ENCODE peak calls at places on chromosomes 7 and 10, in seven cellular contexts. H is GM06990, I is astrocyte of the cerebellum, X is PC-3, M is cardiac fibroblast, G is retinal pigment epithelial cell, E is neural progenitor cell. T is an unnamed sample.

GRCh38 chr7:30938435-30939316 is 25.1 kb upstream of the GHRHR start:
- DNase-seq in H (peak), I (peak), X (peak), M (peak), G (no peak), E (peak), T (peak)

GRCh38 chr7:151286148-151286547 is 37.7 kb upstream of the SMARCD3 start:
- DNase-seq in H (no peak), I (no peak), X (no peak), M (no peak), G (no peak), E (no peak), T (no peak)

GRCh38 chr10:31693499-31693898 is 235.1 kb downstream of the ARHGAP12 start:
- DNase-seq in H (no peak), I (no peak), X (no peak), M (no peak), G (no peak), E (no peak), T (no peak)

GRCh38 chr7:97015787-97016391 is 8.7 kb downstream of the DLX5 start:
- DNase-seq in H (no peak), I (no peak), X (peak), M (no peak), G (no peak), E (no peak), T (no peak)

GRCh38 chr10:27413387-27413786 is 90.7 kb upstream of the RAB18 start:
- DNase-seq in H (no peak), I (no peak), X (no peak), M (no peak), G (no peak), E (no peak), T (no peak)

GRCh38 chr10:25504306-25504705 is 329.5 kb downstream of the GPR158 start:
- DNase-seq in H (no peak), I (no peak), X (no peak), M (no peak), G (no peak), E (no peak), T (no peak)

GRCh38 chr10:131242007-131242406 is 69.5 kb downstream of the TCERG1L start:
- DNase-seq in H (no peak), I (no peak), X (peak), M (no peak), G (no peak), E (peak), T (peak)

GRCh38 chr7:146736446-146737190 is 620.0 kb downstream of the CNTNAP2 start:
- DNase-seq in H (no peak), I (no peak), X (peak), M (peak), G (no peak), E (no peak), T (peak)

GRCh38 chr10:106567629-106568028 is 596.9 kb downstream of the SORCS1 start:
- DNase-seq in H (no peak), I (no peak), X (no peak), M (no peak), G (no peak), E (no peak), T (no peak)

GRCh38 chr7:112995091-112995824 is 91.4 kb downstream of the GPR85 start:
- DNase-seq in H (no peak), I (peak), X (peak), M (peak), G (peak), E (no peak), T (peak)

GRCh38 chr10:129892571-129893045 is 71.5 kb downstream of the EBF3 start:
- DNase-seq in H (no peak), I (no peak), X (no peak), M (peak), G (no peak), E (no peak), T (no peak)

GRCh38 chr10:90313548-90314325 is 544.1 kb downstream of the HTR7 start:
- DNase-seq in H (no peak), I (no peak), X (peak), M (no peak), G (peak), E (no peak), T (no peak)

GRCh38 chr10:92691042-92691590 is 1.4 kb downstream of the HHEX start:
- DNase-seq in H (peak), I (no peak), X (no peak), M (no peak), G (no peak), E (peak), T (peak)

GRCh38 chr7:145915679-145916078 is 200.9 kb upstream of the CNTNAP2 start:
- DNase-seq in H (no peak), I (no peak), X (no peak), M (no peak), G (no peak), E (no peak), T (no peak)

GRCh38 chr7:151756076-151756731 is 120.7 kb downstream of the PRKAG2 start:
- DNase-seq in H (no peak), I (no peak), X (peak), M (peak), G (no peak), E (no peak), T (no peak)

GRCh38 chr7:129771201-129771927 is 159.8 kb downstream of the NRF1 start:
- DNase-seq in H (no peak), I (no peak), X (no peak), M (no peak), G (no peak), E (no peak), T (peak)

GRCh38 chr10:67602268-67602950 is 93.6 kb downstream of the CTNNA3 start:
- DNase-seq in H (no peak), I (peak), X (peak), M (peak), G (peak), E (no peak), T (no peak)

GRCh38 chr7:45241339-45242109 is 83.9 kb downstream of the RAMP3 start:
- DNase-seq in H (no peak), I (no peak), X (peak), M (no peak), G (no peak), E (no peak), T (no peak)

GRCh38 chr10:69362471-69362954 is 54.2 kb downstream of the TACR2 start:
- DNase-seq in H (no peak), I (no peak), X (peak), M (peak), G (peak), E (no peak), T (no peak)

GRCh38 chr10:80382989-80383388 is 25.4 kb upstream of the PRXL2A start:
- DNase-seq in H (no peak), I (no peak), X (no peak), M (peak), G (no peak), E (peak), T (peak)

GRCh38 chr7:75729851-75730274 is 8.9 kb downstream of the HIP1 start:
- DNase-seq in H (no peak), I (no peak), X (no peak), M (no peak), G (no peak), E (no peak), T (peak)

GRCh38 chr10:5293691-5294550 is 70.8 kb upstream of the UCN3 start:
- DNase-seq in H (peak), I (no peak), X (peak), M (peak), G (no peak), E (peak), T (peak)

GRCh38 chr10:63707254-63707910 is 186.2 kb downstream of the REEP3 start:
- DNase-seq in H (peak), I (peak), X (peak), M (peak), G (peak), E (no peak), T (no peak)

GRCh38 chr7:13778967-13779366 is 210.5 kb downstream of the ETV1 start:
- DNase-seq in H (no peak), I (no peak), X (peak), M (peak), G (no peak), E (no peak), T (no peak)

GRCh38 chr7:128415217-128415785 is 5.5 kb upstream of the IMPDH1 start:
- DNase-seq in H (no peak), I (no peak), X (no peak), M (no peak), G (no peak), E (no peak), T (no peak)

GRCh38 chr10:42963302-42963701 is 113.6 kb upstream of the RET start:
- DNase-seq in H (no peak), I (no peak), X (no peak), M (no peak), G (no peak), E (no peak), T (no peak)

GRCh38 chr7:128359939-128360338 is 1.6 kb downstream of the PRRT4 start:
- DNase-seq in H (no peak), I (no peak), X (no peak), M (no peak), G (no peak), E (no peak), T (no peak)

GRCh38 chr10:103548581-103549348 is 55.3 kb downstream of the NEURL1 start:
- DNase-seq in H (no peak), I (no peak), X (no peak), M (no peak), G (no peak), E (no peak), T (no peak)

GRCh38 chr7:27175626-27176342 is 1.7 kb upstream of the HOXA10 start:
- DNase-seq in H (no peak), I (no peak), X (no peak), M (no peak), G (no peak), E (no peak), T (peak)

GRCh38 chr10:72276421-72277339 is 3.0 kb downstream of the DDIT4 start:
- DNase-seq in H (no peak), I (no peak), X (no peak), M (peak), G (no peak), E (no peak), T (no peak)

GRCh38 chr10:30812018-30812851 is 182.7 kb upstream of the LYZL2 start:
- DNase-seq in H (no peak), I (peak), X (no peak), M (peak), G (peak), E (no peak), T (no peak)

GRCh38 chr7:100886936-100887185 is 2.7 kb downstream of the UFSP1 start:
- DNase-seq in H (no peak), I (no peak), X (no peak), M (no peak), G (no peak), E (no peak), T (no peak)

GRCh38 chr10:30435068-30435422 is 1.1 kb downstream of the MAP3K8 start:
- DNase-seq in H (no peak), I (no peak), X (no peak), M (peak), G (no peak), E (peak), T (peak)

GRCh38 chr7:135755351-135755753 is 6.7 kb upstream of the FAM180A start:
- DNase-seq in H (no peak), I (no peak), X (no peak), M (no peak), G (no peak), E (no peak), T (no peak)

GRCh38 chr7:129351320-129351719 is 82.9 kb upstream of the STRIP2 start:
- DNase-seq in H (no peak), I (no peak), X (no peak), M (peak), G (no peak), E (no peak), T (no peak)

GRCh38 chr7:150897502-150898474 is 45.5 kb downstream of the AOC1 start:
- DNase-seq in H (peak), I (no peak), X (no peak), M (no peak), G (peak), E (no peak), T (no peak)

GRCh38 chr10:114537791-114538543 is 120.1 kb downstream of the ABLIM1 start:
- DNase-seq in H (no peak), I (no peak), X (no peak), M (no peak), G (no peak), E (peak), T (no peak)

GRCh38 chr10:8325417-8325980 is 271.0 kb downstream of the GATA3 start:
- DNase-seq in H (no peak), I (no peak), X (no peak), M (no peak), G (no peak), E (no peak), T (no peak)

DNA sequence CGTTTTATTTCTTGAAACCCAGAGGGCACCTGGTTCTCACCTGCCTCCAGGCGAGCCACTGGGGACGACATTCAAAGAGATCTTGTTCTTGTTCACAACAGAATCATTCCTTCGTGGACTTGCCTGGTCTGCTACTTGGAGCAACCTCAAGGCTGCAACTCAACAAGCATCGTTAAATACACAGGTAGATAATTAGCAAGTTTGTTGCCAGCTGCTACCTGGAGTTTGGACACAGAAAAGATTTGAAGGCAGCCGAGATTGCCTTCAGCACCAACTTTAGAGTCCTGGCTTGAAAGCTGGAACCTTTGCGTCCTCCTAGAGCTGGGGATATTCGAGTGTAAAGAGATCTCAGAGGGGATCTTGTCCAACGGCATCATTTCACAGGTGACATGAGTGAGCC is 89.6 kb upstream of the C7orf33 start:
- DNase-seq in H (no peak), I (no peak), X (no peak), M (no peak), G (no peak), E (no peak), T (no peak)
- TF ChIP-seq CTCF in H (no peak), I (no peak), X (no peak), M (no peak), G (no peak), E (no peak), T (no peak)

GRCh38 chr7:106542550-106543220 is 118.3 kb downstream of the CCDC71L start:
- DNase-seq in H (peak), I (peak), X (peak), M (peak), G (peak), E (peak), T (peak)
- H3K4me3 ChIP-seq in H (no peak), I (no peak), X (no peak), M (no peak), G (no peak), E (no peak), T (no peak)

GRCh38 chr10:99659031-99659867 is at the start of gene ENTPD7:
- DNase-seq in H (peak), I (peak), X (peak), M (peak), G (peak), E (peak), T (peak)
- TF ChIP-seq CTCF in H (no peak), I (peak), X (no peak), M (peak), G (no peak), E (peak), T (peak)

DNA sequence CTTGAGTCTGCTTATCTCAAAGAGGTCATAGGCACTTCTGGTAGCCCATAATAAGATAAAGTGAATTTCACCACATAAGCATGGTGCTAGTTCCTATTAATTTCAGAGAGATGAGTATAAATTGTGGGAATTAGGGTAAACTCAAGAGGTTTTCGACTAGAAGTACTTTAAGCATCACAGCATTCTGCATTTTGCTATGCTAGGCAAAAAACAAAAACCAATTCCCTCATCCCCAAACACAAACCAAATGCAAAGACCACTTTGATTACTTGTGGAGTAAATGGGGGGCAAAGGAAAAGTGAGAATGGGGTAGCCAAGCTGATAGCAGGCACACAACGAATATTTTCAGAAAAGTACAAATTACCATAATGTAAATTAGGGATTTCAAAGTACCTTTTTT is 455.3 kb downstream of the PHTF2 start:
- DNase-seq in H (no peak), I (no peak), X (no peak), M (no peak), G (no peak), E (no peak), T (no peak)
- H3K4me3 ChIP-seq in H (no peak), I (no peak), X (no peak), M (no peak), G (no peak), E (no peak), T (no peak)

GRCh38 chr7:117872565-117873055 is 631 bp downstream of the CTTNBP2 start:
- DNase-seq in H (no peak), I (no peak), X (no peak), M (no peak), G (no peak), E (peak), T (peak)
- TF ChIP-seq CTCF in H (no peak), I (peak), X (no peak), M (no peak), G (peak), E (peak), T (no peak)

GRCh38 chr7:139026551-139026950 is 9.3 kb downstream of the ZC3HAV1L start:
- DNase-seq in H (no peak), I (no peak), X (no peak), M (no peak), G (no peak), E (no peak), T (peak)

GRCh38 chr7:139022286-139022685 is 13.6 kb downstream of the ZC3HAV1L start:
- DNase-seq in H (no peak), I (no peak), X (no peak), M (no peak), G (no peak), E (no peak), T (no peak)

GRCh38 chr7:139018910-139019309 is 16.9 kb downstream of the ZC3HAV1L start:
- DNase-seq in H (no peak), I (no peak), X (no peak), M (no peak), G (no peak), E (no peak), T (no peak)

GRCh38 chr7:139023076-139023475 is 12.8 kb downstream of the ZC3HAV1L start:
- DNase-seq in H (no peak), I (no peak), X (no peak), M (peak), G (peak), E (no peak), T (no peak)
- H3K4me3 ChIP-seq in H (no peak), I (no peak), X (no peak), M (no peak), G (no peak), E (no peak), T (no peak)

GRCh38 chr10:97333351-97333600 is 1.3 kb downstream of the FRAT2 start:
- DNase-seq in H (no peak), I (peak), X (no peak), M (peak), G (no peak), E (peak), T (peak)

GRCh38 chr10:97334370-97335175 is at the start of gene FRAT2:
- DNase-seq in H (peak), I (peak), X (peak), M (peak), G (peak), E (peak), T (peak)

GRCh38 chr10:97332586-97333350 is 1.8 kb downstream of the FRAT2 start:
- DNase-seq in H (no peak), I (peak), X (peak), M (peak), G (peak), E (peak), T (peak)

GRCh38 chr10:97335188-97335619 is 675 bp upstream of the FRAT2 start:
- DNase-seq in H (no peak), I (no peak), X (no peak), M (no peak), G (no peak), E (peak), T (peak)

GRCh38 chr10:97333601-97334369 is 744 bp downstream of the FRAT2 start:
- DNase-seq in H (peak), I (no peak), X (peak), M (peak), G (no peak), E (peak), T (peak)
- TF ChIP-seq CTCF in H (no peak), I (no peak), X (no peak), M (no peak), G (no peak), E (no peak), T (no peak)

GRCh38 chr7:155509725-155510551 is 36.4 kb downstream of the CNPY1 start:
- DNase-seq in H (no peak), I (no peak), X (no peak), M (no peak), G (no peak), E (peak), T (peak)
- H3K4me3 ChIP-seq in H (no peak), I (peak), X (no peak), M (no peak), G (no peak), E (peak), T (peak)

DNA sequence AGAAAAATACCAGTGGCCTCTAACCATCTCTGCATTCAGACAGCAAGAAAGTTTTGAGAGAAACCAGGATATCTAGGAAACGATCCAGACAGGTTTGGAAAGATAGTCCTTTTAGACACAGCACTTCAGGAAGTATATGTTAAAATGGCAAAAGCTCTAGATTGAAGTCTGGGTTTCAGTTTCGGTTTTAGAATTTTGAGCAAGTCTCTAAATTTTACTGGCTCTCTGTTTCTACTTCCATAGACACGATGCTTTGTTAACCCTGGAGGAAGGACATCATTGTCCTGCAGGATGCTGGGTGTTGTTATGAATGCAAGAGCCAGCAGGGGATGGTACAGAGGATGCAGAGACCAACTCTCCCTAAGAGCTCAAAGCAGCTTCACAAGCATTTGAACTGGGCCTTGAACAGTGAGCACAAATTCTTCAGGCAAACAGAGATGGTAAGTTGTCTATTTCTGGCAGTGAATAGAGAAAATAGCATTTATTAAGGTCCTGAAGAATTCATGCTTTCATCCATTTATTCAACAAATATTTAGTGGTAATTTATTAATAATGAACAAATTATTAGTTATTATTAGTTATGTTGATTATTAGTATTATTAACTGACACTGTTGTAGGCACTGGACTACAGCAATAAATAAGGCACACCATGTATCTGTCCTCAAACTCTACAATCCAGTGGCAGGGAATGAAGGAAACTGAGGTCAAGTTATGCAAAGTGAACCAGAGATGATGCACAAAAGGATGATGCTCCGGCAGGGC is 152.7 kb upstream of the NRP1 start:
- DNase-seq in H (no peak), I (no peak), X (peak), M (peak), G (no peak), E (peak), T (no peak)
- TF ChIP-seq CTCF in H (no peak), I (peak), X (peak), M (peak), G (no peak), E (no peak), T (peak)

GRCh38 chr7:44240983-44241510 is 40.3 kb downstream of the YKT6 start:
- DNase-seq in H (peak), I (peak), X (peak), M (peak), G (peak), E (peak), T (peak)
- H3K4me3 ChIP-seq in H (peak), I (no peak), X (peak), M (no peak), G (no peak), E (no peak), T (no peak)

T was measured in endodermal cell.